ENCODE peak calls at places on chromosomes 13 and 19, in five cellular contexts. X is astrocyte, B is tibial nerve, T is iris pigment epithelial cell, O is DMS153. F is an unnamed sample.

GRCh38 chr13:84358601-84359000 is 476.3 kb upstream of the SLITRK1 start:
- DNase-seq in X (no peak), B (no peak), O (no peak), T (no peak), F (no peak)

GRCh38 chr19:45091031-45091918 is 1.7 kb upstream of the PPP1R37 start:
- DNase-seq in T (peak), B (peak), X (peak), O (peak), F (peak)

GRCh38 chr13:56900549-56901279 is 240.0 kb upstream of the PRR20A start:
- DNase-seq in B (no peak), X (no peak), T (no peak), O (no peak), F (no peak)

GRCh38 chr13:99630269-99630898 is 129.1 kb downstream of the TM9SF2 start:
- DNase-seq in B (no peak), T (no peak), X (no peak), O (no peak), F (no peak)

GRCh38 chr19:18865973-18866799 is 29.8 kb downstream of the CERS1 start:
- DNase-seq in B (peak), O (no peak), X (no peak), T (peak), F (no peak)

GRCh38 chr13:97324115-97324514 is 102.0 kb downstream of the MBNL2 start:
- DNase-seq in O (no peak), B (no peak), X (no peak), T (no peak), F (no peak)

GRCh38 chr19:3053218-3053621 is 9.1 kb downstream of the TLE5 start:
- DNase-seq in B (no peak), X (no peak), O (no peak), T (no peak), F (no peak)

GRCh38 chr13:78875792-78876580 is 217.0 kb upstream of the OBI1 start:
- DNase-seq in X (no peak), B (no peak), T (no peak), O (no peak), F (no peak)

GRCh38 chr13:67075239-67075638 is 154.9 kb downstream of the PCDH9 start:
- DNase-seq in T (no peak), X (no peak), B (no peak), O (no peak), F (no peak)

GRCh38 chr13:55937180-55937579 is 1203.5 kb upstream of the PRR20A start:
- DNase-seq in B (no peak), O (no peak), X (no peak), T (no peak), F (no peak)

GRCh38 chr13:26494591-26494990 is 62.9 kb upstream of the WASF3 start:
- DNase-seq in B (no peak), T (no peak), X (no peak), O (no peak), F (no peak)

GRCh38 chr19:4015705-4016402 is 8.3 kb downstream of the PIAS4 start:
- DNase-seq in B (no peak), O (no peak), X (no peak), T (no peak), F (no peak)

GRCh38 chr13:24270639-24271131 is 38.7 kb upstream of the C1QTNF9 start:
- DNase-seq in O (no peak), X (peak), B (peak), T (peak), F (no peak)

F was measured in SHP77 treated with DMSO at 0.1 percent for 48 hours.